ENCODE peak calls at places on chromosomes 6 and 20, in nine cellular contexts. One of them, this sample, is unnamed.

GRCh38 chr6:167566711-167567141 is 241.8 kb downstream of the TTLL2 start:
- DNase-seq in stimulated activated CD4-positive, alpha-beta T cell treated with anti-CD3 and anti-CD28 coated beads, Interleukin-12 subunit alpha, Interleukin-12 subunit beta, amount 100 ng/mL, for 24 hours: no peak
- DNase-seq in anterior cingulate cortex: no peak
- DNase-seq in iris pigment epithelial cell: no peak
- DNase-seq in neural crest cell: no peak
- DNase-seq in sciatic nerve: peak; percentile 61
- DNase-seq in fibroblast of pulmonary artery: no peak
- DNase-seq in omental fat pad: peak; percentile 5
- DNase-seq in BE2C: no peak
- DNase-seq in this sample: no peak

GRCh38 chr6:170144952-170145587 is 145.8 kb downstream of the DLL1 start:
- DNase-seq in sciatic nerve: no peak
- DNase-seq in BE2C: no peak
- DNase-seq in fibroblast of pulmonary artery: no peak
- DNase-seq in neural crest cell: no peak
- DNase-seq in iris pigment epithelial cell: no peak
- DNase-seq in stimulated activated CD4-positive, alpha-beta T cell treated with anti-CD3 and anti-CD28 coated beads, Interleukin-12 subunit alpha, Interleukin-12 subunit beta, amount 100 ng/mL, for 24 hours: no peak
- DNase-seq in anterior cingulate cortex: no peak
- DNase-seq in omental fat pad: no peak
- DNase-seq in this sample: no peak

GRCh38 chr6:110597754-110598153 is 121.3 kb upstream of the SLC22A16 start:
- DNase-seq in iris pigment epithelial cell: no peak
- DNase-seq in omental fat pad: no peak
- DNase-seq in sciatic nerve: no peak
- DNase-seq in BE2C: no peak
- DNase-seq in anterior cingulate cortex: no peak
- DNase-seq in fibroblast of pulmonary artery: no peak
- DNase-seq in stimulated activated CD4-positive, alpha-beta T cell treated with anti-CD3 and anti-CD28 coated beads, Interleukin-12 subunit alpha, Interleukin-12 subunit beta, amount 100 ng/mL, for 24 hours: no peak
- DNase-seq in neural crest cell: no peak
- DNase-seq in this sample: no peak

GRCh38 chr20:16661738-16662137 is 68.1 kb upstream of the SNRPB2 start:
- DNase-seq in anterior cingulate cortex: peak; percentile 36
- DNase-seq in neural crest cell: no peak
- DNase-seq in stimulated activated CD4-positive, alpha-beta T cell treated with anti-CD3 and anti-CD28 coated beads, Interleukin-12 subunit alpha, Interleukin-12 subunit beta, amount 100 ng/mL, for 24 hours: no peak
- DNase-seq in fibroblast of pulmonary artery: no peak
- DNase-seq in BE2C: no peak
- DNase-seq in omental fat pad: no peak
- DNase-seq in sciatic nerve: no peak
- DNase-seq in iris pigment epithelial cell: no peak
- DNase-seq in this sample: no peak

GRCh38 chr6:145761584-145761983 is 26.3 kb upstream of the EPM2A start:
- DNase-seq in omental fat pad: no peak
- DNase-seq in fibroblast of pulmonary artery: no peak
- DNase-seq in stimulated activated CD4-positive, alpha-beta T cell treated with anti-CD3 and anti-CD28 coated beads, Interleukin-12 subunit alpha, Interleukin-12 subunit beta, amount 100 ng/mL, for 24 hours: no peak
- DNase-seq in neural crest cell: no peak
- DNase-seq in BE2C: no peak
- DNase-seq in anterior cingulate cortex: no peak
- DNase-seq in iris pigment epithelial cell: no peak
- DNase-seq in sciatic nerve: no peak
- DNase-seq in this sample: no peak

GRCh38 chr20:54356726-54357235 is 118.6 kb upstream of the DOK5 start:
- DNase-seq in omental fat pad: no peak
- DNase-seq in fibroblast of pulmonary artery: no peak
- DNase-seq in anterior cingulate cortex: no peak
- DNase-seq in neural crest cell: no peak
- DNase-seq in iris pigment epithelial cell: no peak
- DNase-seq in stimulated activated CD4-positive, alpha-beta T cell treated with anti-CD3 and anti-CD28 coated beads, Interleukin-12 subunit alpha, Interleukin-12 subunit beta, amount 100 ng/mL, for 24 hours: no peak
- DNase-seq in sciatic nerve: no peak
- DNase-seq in BE2C: no peak
- DNase-seq in this sample: no peak

GRCh38 chr6:150142657-150143501 is at the start of gene PPP1R14C:
- DNase-seq in stimulated activated CD4-positive, alpha-beta T cell treated with anti-CD3 and anti-CD28 coated beads, Interleukin-12 subunit alpha, Interleukin-12 subunit beta, amount 100 ng/mL, for 24 hours: peak; percentile 11
- DNase-seq in iris pigment epithelial cell: no peak
- DNase-seq in omental fat pad: no peak
- DNase-seq in neural crest cell: peak; percentile 47
- DNase-seq in BE2C: no peak
- DNase-seq in sciatic nerve: no peak
- DNase-seq in fibroblast of pulmonary artery: no peak
- DNase-seq in anterior cingulate cortex: no peak
- DNase-seq in this sample: no peak

GRCh38 chr6:36095497-36096391 is 34.6 kb upstream of the MAPK13 start:
- DNase-seq in sciatic nerve: no peak
- DNase-seq in iris pigment epithelial cell: no peak
- DNase-seq in neural crest cell: no peak
- DNase-seq in stimulated activated CD4-positive, alpha-beta T cell treated with anti-CD3 and anti-CD28 coated beads, Interleukin-12 subunit alpha, Interleukin-12 subunit beta, amount 100 ng/mL, for 24 hours: no peak
- DNase-seq in BE2C: no peak
- DNase-seq in omental fat pad: no peak
- DNase-seq in anterior cingulate cortex: no peak
- DNase-seq in fibroblast of pulmonary artery: no peak
- DNase-seq in this sample: no peak

GRCh38 chr6:159170999-159171712 is 2.0 kb downstream of the FNDC1 start:
- DNase-seq in anterior cingulate cortex: no peak
- DNase-seq in stimulated activated CD4-positive, alpha-beta T cell treated with anti-CD3 and anti-CD28 coated beads, Interleukin-12 subunit alpha, Interleukin-12 subunit beta, amount 100 ng/mL, for 24 hours: no peak
- DNase-seq in sciatic nerve: no peak
- DNase-seq in iris pigment epithelial cell: peak; percentile 86
- DNase-seq in neural crest cell: no peak
- DNase-seq in BE2C: no peak
- DNase-seq in omental fat pad: no peak
- DNase-seq in fibroblast of pulmonary artery: peak; percentile 72
- DNase-seq in this sample: no peak

GRCh38 chr6:139371421-139372253 is 2.8 kb downstream of the CITED2 start:
- DNase-seq in neural crest cell: no peak
- DNase-seq in stimulated activated CD4-positive, alpha-beta T cell treated with anti-CD3 and anti-CD28 coated beads, Interleukin-12 subunit alpha, Interleukin-12 subunit beta, amount 100 ng/mL, for 24 hours: no peak
- DNase-seq in sciatic nerve: no peak
- DNase-seq in fibroblast of pulmonary artery: peak; percentile 41
- DNase-seq in anterior cingulate cortex: no peak
- DNase-seq in iris pigment epithelial cell: peak; percentile 34
- DNase-seq in omental fat pad: no peak
- DNase-seq in BE2C: no peak
- DNase-seq in this sample: no peak

GRCh38 chr20:367486-367887 is 13.1 kb upstream of the TRIB3 start:
- DNase-seq in sciatic nerve: no peak
- DNase-seq in iris pigment epithelial cell: no peak
- DNase-seq in BE2C: no peak
- DNase-seq in anterior cingulate cortex: no peak
- DNase-seq in fibroblast of pulmonary artery: no peak
- DNase-seq in stimulated activated CD4-positive, alpha-beta T cell treated with anti-CD3 and anti-CD28 coated beads, Interleukin-12 subunit alpha, Interleukin-12 subunit beta, amount 100 ng/mL, for 24 hours: no peak
- DNase-seq in omental fat pad: no peak
- DNase-seq in neural crest cell: no peak
- DNase-seq in this sample: no peak

GRCh38 chr6:123393333-123393732 is 243.4 kb downstream of the TRDN start:
- DNase-seq in iris pigment epithelial cell: peak; percentile 5
- DNase-seq in sciatic nerve: no peak
- DNase-seq in omental fat pad: no peak
- DNase-seq in stimulated activated CD4-positive, alpha-beta T cell treated with anti-CD3 and anti-CD28 coated beads, Interleukin-12 subunit alpha, Interleukin-12 subunit beta, amount 100 ng/mL, for 24 hours: no peak
- DNase-seq in fibroblast of pulmonary artery: peak; percentile 9
- DNase-seq in anterior cingulate cortex: no peak
- DNase-seq in neural crest cell: no peak
- DNase-seq in BE2C: no peak
- DNase-seq in this sample: peak; percentile 66

GRCh38 chr6:149717588-149718458 is at the start of gene LATS1:
- DNase-seq in neural crest cell: peak; percentile 90
- DNase-seq in stimulated activated CD4-positive, alpha-beta T cell treated with anti-CD3 and anti-CD28 coated beads, Interleukin-12 subunit alpha, Interleukin-12 subunit beta, amount 100 ng/mL, for 24 hours: peak; percentile 86
- DNase-seq in BE2C: peak; percentile 92
- DNase-seq in anterior cingulate cortex: peak; percentile 71
- DNase-seq in omental fat pad: peak; percentile 69
- DNase-seq in fibroblast of pulmonary artery: peak; percentile 85
- DNase-seq in sciatic nerve: peak; percentile 94
- DNase-seq in iris pigment epithelial cell: peak; percentile 77
- DNase-seq in this sample: peak; percentile 20

GRCh38 chr6:136067731-136068341 is 182.3 kb downstream of the MTFR2 start:
- DNase-seq in anterior cingulate cortex: no peak
- DNase-seq in sciatic nerve: no peak
- DNase-seq in neural crest cell: no peak
- DNase-seq in omental fat pad: no peak
- DNase-seq in iris pigment epithelial cell: peak; percentile 56
- DNase-seq in BE2C: no peak
- DNase-seq in fibroblast of pulmonary artery: peak; percentile 64
- DNase-seq in stimulated activated CD4-positive, alpha-beta T cell treated with anti-CD3 and anti-CD28 coated beads, Interleukin-12 subunit alpha, Interleukin-12 subunit beta, amount 100 ng/mL, for 24 hours: no peak
- DNase-seq in this sample: no peak

GRCh38 chr6:110558575-110558974 is 82.2 kb upstream of the SLC22A16 start:
- DNase-seq in anterior cingulate cortex: no peak
- DNase-seq in omental fat pad: no peak
- DNase-seq in sciatic nerve: no peak
- DNase-seq in neural crest cell: no peak
- DNase-seq in iris pigment epithelial cell: no peak
- DNase-seq in stimulated activated CD4-positive, alpha-beta T cell treated with anti-CD3 and anti-CD28 coated beads, Interleukin-12 subunit alpha, Interleukin-12 subunit beta, amount 100 ng/mL, for 24 hours: no peak
- DNase-seq in fibroblast of pulmonary artery: no peak
- DNase-seq in BE2C: no peak
- DNase-seq in this sample: no peak

GRCh38 chr6:32816746-32817204 is at the start of gene HLA-DOB:
- DNase-seq in BE2C: no peak
- DNase-seq in sciatic nerve: no peak
- DNase-seq in anterior cingulate cortex: no peak
- DNase-seq in iris pigment epithelial cell: peak; percentile 56
- DNase-seq in fibroblast of pulmonary artery: peak; percentile 56
- DNase-seq in stimulated activated CD4-positive, alpha-beta T cell treated with anti-CD3 and anti-CD28 coated beads, Interleukin-12 subunit alpha, Interleukin-12 subunit beta, amount 100 ng/mL, for 24 hours: no peak
- DNase-seq in neural crest cell: no peak
- DNase-seq in omental fat pad: no peak
- DNase-seq in this sample: no peak

GRCh38 chr20:60962367-60963045 is 289.6 kb upstream of the CDH4 start:
- DNase-seq in fibroblast of pulmonary artery: no peak
- DNase-seq in omental fat pad: no peak
- DNase-seq in iris pigment epithelial cell: no peak
- DNase-seq in BE2C: no peak
- DNase-seq in stimulated activated CD4-positive, alpha-beta T cell treated with anti-CD3 and anti-CD28 coated beads, Interleukin-12 subunit alpha, Interleukin-12 subunit beta, amount 100 ng/mL, for 24 hours: no peak
- DNase-seq in anterior cingulate cortex: no peak
- DNase-seq in neural crest cell: no peak
- DNase-seq in sciatic nerve: no peak
- DNase-seq in this sample: no peak

GRCh38 chr6:170129691-170130171 is 161.1 kb downstream of the DLL1 start:
- DNase-seq in neural crest cell: no peak
- DNase-seq in stimulated activated CD4-positive, alpha-beta T cell treated with anti-CD3 and anti-CD28 coated beads, Interleukin-12 subunit alpha, Interleukin-12 subunit beta, amount 100 ng/mL, for 24 hours: no peak
- DNase-seq in fibroblast of pulmonary artery: peak; percentile 17
- DNase-seq in anterior cingulate cortex: no peak
- DNase-seq in omental fat pad: peak; percentile 42
- DNase-seq in BE2C: peak; percentile 95
- DNase-seq in iris pigment epithelial cell: peak; percentile 7
- DNase-seq in sciatic nerve: peak; percentile 65
- DNase-seq in this sample: peak; percentile 5

GRCh38 chr6:22828179-22829062 is 259.1 kb downstream of the HDGFL1 start:
- DNase-seq in omental fat pad: no peak
- DNase-seq in BE2C: peak; percentile 53
- DNase-seq in neural crest cell: peak; percentile 22
- DNase-seq in fibroblast of pulmonary artery: peak; percentile 98
- DNase-seq in stimulated activated CD4-positive, alpha-beta T cell treated with anti-CD3 and anti-CD28 coated beads, Interleukin-12 subunit alpha, Interleukin-12 subunit beta, amount 100 ng/mL, for 24 hours: no peak
- DNase-seq in sciatic nerve: no peak
- DNase-seq in anterior cingulate cortex: no peak
- DNase-seq in iris pigment epithelial cell: peak; percentile 99
- DNase-seq in this sample: no peak

GRCh38 chr20:46306743-46307138 is 1.6 kb downstream of the CDH22 start:
- DNase-seq in stimulated activated CD4-positive, alpha-beta T cell treated with anti-CD3 and anti-CD28 coated beads, Interleukin-12 subunit alpha, Interleukin-12 subunit beta, amount 100 ng/mL, for 24 hours: no peak
- DNase-seq in sciatic nerve: no peak
- DNase-seq in iris pigment epithelial cell: no peak
- DNase-seq in anterior cingulate cortex: no peak
- DNase-seq in neural crest cell: no peak
- DNase-seq in omental fat pad: no peak
- DNase-seq in fibroblast of pulmonary artery: no peak
- DNase-seq in BE2C: no peak
- DNase-seq in this sample: no peak

GRCh38 chr6:37985355-37985754 is 165.8 kb downstream of the ZFAND3 start:
- DNase-seq in fibroblast of pulmonary artery: no peak
- DNase-seq in omental fat pad: no peak
- DNase-seq in stimulated activated CD4-positive, alpha-beta T cell treated with anti-CD3 and anti-CD28 coated beads, Interleukin-12 subunit alpha, Interleukin-12 subunit beta, amount 100 ng/mL, for 24 hours: peak; percentile 17
- DNase-seq in sciatic nerve: no peak
- DNase-seq in neural crest cell: no peak
- DNase-seq in anterior cingulate cortex: no peak
- DNase-seq in iris pigment epithelial cell: no peak
- DNase-seq in BE2C: no peak
- DNase-seq in this sample: no peak

GRCh38 chr6:166879594-166879993 is 76.8 kb downstream of the RNASET2 start:
- DNase-seq in neural crest cell: no peak
- DNase-seq in anterior cingulate cortex: no peak
- DNase-seq in BE2C: no peak
- DNase-seq in omental fat pad: no peak
- DNase-seq in iris pigment epithelial cell: no peak
- DNase-seq in sciatic nerve: no peak
- DNase-seq in stimulated activated CD4-positive, alpha-beta T cell treated with anti-CD3 and anti-CD28 coated beads, Interleukin-12 subunit alpha, Interleukin-12 subunit beta, amount 100 ng/mL, for 24 hours: no peak
- DNase-seq in fibroblast of pulmonary artery: no peak
- DNase-seq in this sample: no peak

GRCh38 chr6:2853766-2854393 is 12.2 kb upstream of the SERPINB1 start:
- DNase-seq in anterior cingulate cortex: no peak
- DNase-seq in BE2C: no peak
- DNase-seq in sciatic nerve: no peak
- DNase-seq in fibroblast of pulmonary artery: peak; percentile 86
- DNase-seq in omental fat pad: peak; percentile 75
- DNase-seq in iris pigment epithelial cell: peak; percentile 77
- DNase-seq in stimulated activated CD4-positive, alpha-beta T cell treated with anti-CD3 and anti-CD28 coated beads, Interleukin-12 subunit alpha, Interleukin-12 subunit beta, amount 100 ng/mL, for 24 hours: peak; percentile 84
- DNase-seq in neural crest cell: no peak
- DNase-seq in this sample: peak; percentile 23

GRCh38 chr20:51062065-51062464 is 39.2 kb upstream of the KCNG1 start:
- DNase-seq in neural crest cell: no peak
- DNase-seq in sciatic nerve: no peak
- DNase-seq in BE2C: no peak
- DNase-seq in omental fat pad: no peak
- DNase-seq in iris pigment epithelial cell: peak; percentile 5
- DNase-seq in stimulated activated CD4-positive, alpha-beta T cell treated with anti-CD3 and anti-CD28 coated beads, Interleukin-12 subunit alpha, Interleukin-12 subunit beta, amount 100 ng/mL, for 24 hours: peak; percentile 54
- DNase-seq in anterior cingulate cortex: no peak
- DNase-seq in fibroblast of pulmonary artery: peak; percentile 8
- DNase-seq in this sample: no peak

GRCh38 chr6:135902756-135903331 is 51.3 kb downstream of the PDE7B start:
- DNase-seq in stimulated activated CD4-positive, alpha-beta T cell treated with anti-CD3 and anti-CD28 coated beads, Interleukin-12 subunit alpha, Interleukin-12 subunit beta, amount 100 ng/mL, for 24 hours: no peak
- DNase-seq in BE2C: no peak
- DNase-seq in omental fat pad: no peak
- DNase-seq in iris pigment epithelial cell: peak; percentile 65
- DNase-seq in neural crest cell: no peak
- DNase-seq in sciatic nerve: no peak
- DNase-seq in fibroblast of pulmonary artery: peak; percentile 44
- DNase-seq in anterior cingulate cortex: no peak
- DNase-seq in this sample: no peak

GRCh38 chr20:37333848-37334318 is 12.1 kb upstream of the SRC start:
- DNase-seq in BE2C: no peak
- DNase-seq in neural crest cell: no peak
- DNase-seq in fibroblast of pulmonary artery: no peak
- DNase-seq in anterior cingulate cortex: no peak
- DNase-seq in stimulated activated CD4-positive, alpha-beta T cell treated with anti-CD3 and anti-CD28 coated beads, Interleukin-12 subunit alpha, Interleukin-12 subunit beta, amount 100 ng/mL, for 24 hours: no peak
- DNase-seq in iris pigment epithelial cell: no peak
- DNase-seq in sciatic nerve: no peak
- DNase-seq in omental fat pad: no peak
- DNase-seq in this sample: no peak

GRCh38 chr20:23260181-23260840 is 90.3 kb upstream of the NXT1 start:
- DNase-seq in sciatic nerve: no peak
- DNase-seq in iris pigment epithelial cell: no peak
- DNase-seq in omental fat pad: no peak
- DNase-seq in BE2C: no peak
- DNase-seq in neural crest cell: no peak
- DNase-seq in anterior cingulate cortex: no peak
- DNase-seq in fibroblast of pulmonary artery: no peak
- DNase-seq in stimulated activated CD4-positive, alpha-beta T cell treated with anti-CD3 and anti-CD28 coated beads, Interleukin-12 subunit alpha, Interleukin-12 subunit beta, amount 100 ng/mL, for 24 hours: no peak
- DNase-seq in this sample: no peak

GRCh38 chr6:170435766-170436165 is 117.3 kb downstream of the PSMB1 start:
- DNase-seq in iris pigment epithelial cell: no peak
- DNase-seq in BE2C: no peak
- DNase-seq in stimulated activated CD4-positive, alpha-beta T cell treated with anti-CD3 and anti-CD28 coated beads, Interleukin-12 subunit alpha, Interleukin-12 subunit beta, amount 100 ng/mL, for 24 hours: no peak
- DNase-seq in omental fat pad: no peak
- DNase-seq in sciatic nerve: no peak
- DNase-seq in anterior cingulate cortex: no peak
- DNase-seq in fibroblast of pulmonary artery: no peak
- DNase-seq in neural crest cell: no peak
- DNase-seq in this sample: no peak

GRCh38 chr6:37546141-37546871 is 46.6 kb upstream of the CCDC167 start:
- DNase-seq in iris pigment epithelial cell: no peak
- DNase-seq in fibroblast of pulmonary artery: no peak
- DNase-seq in omental fat pad: no peak
- DNase-seq in anterior cingulate cortex: no peak
- DNase-seq in sciatic nerve: no peak
- DNase-seq in stimulated activated CD4-positive, alpha-beta T cell treated with anti-CD3 and anti-CD28 coated beads, Interleukin-12 subunit alpha, Interleukin-12 subunit beta, amount 100 ng/mL, for 24 hours: no peak
- DNase-seq in neural crest cell: no peak
- DNase-seq in BE2C: peak; percentile 60
- DNase-seq in this sample: no peak

GRCh38 chr6:159249150-159249549 is 80.0 kb downstream of the FNDC1 start:
- DNase-seq in stimulated activated CD4-positive, alpha-beta T cell treated with anti-CD3 and anti-CD28 coated beads, Interleukin-12 subunit alpha, Interleukin-12 subunit beta, amount 100 ng/mL, for 24 hours: no peak
- DNase-seq in BE2C: no peak
- DNase-seq in sciatic nerve: no peak
- DNase-seq in neural crest cell: no peak
- DNase-seq in fibroblast of pulmonary artery: peak; percentile 10
- DNase-seq in omental fat pad: no peak
- DNase-seq in anterior cingulate cortex: no peak
- DNase-seq in iris pigment epithelial cell: no peak
- DNase-seq in this sample: no peak

GRCh38 chr6:159691963-159692287 is 1.1 kb downstream of the SOD2 start:
- DNase-seq in sciatic nerve: no peak
- DNase-seq in omental fat pad: no peak
- DNase-seq in neural crest cell: no peak
- DNase-seq in anterior cingulate cortex: no peak
- DNase-seq in BE2C: peak; percentile 11
- DNase-seq in iris pigment epithelial cell: no peak
- DNase-seq in fibroblast of pulmonary artery: no peak
- DNase-seq in stimulated activated CD4-positive, alpha-beta T cell treated with anti-CD3 and anti-CD28 coated beads, Interleukin-12 subunit alpha, Interleukin-12 subunit beta, amount 100 ng/mL, for 24 hours: no peak
- DNase-seq in this sample: no peak